ENCODE peak calls at places on chromosomes 16 and 17, in eight cellular contexts. L, D, Q, C, T, M, W and X are unnamed samples.

GRCh38 chr16:12272264-12272663 is 295.7 kb downstream of the SNX29 start:
- DNase-seq in L (no peak), D (no peak), Q (no peak), C (no peak), T (no peak), M (no peak), W (no peak), X (no peak)

GRCh38 chr17:8789743-8790142 is 9.4 kb downstream of the MFSD6L start:
- DNase-seq in L (no peak), D (no peak), Q (no peak), C (no peak), T (no peak), M (no peak), W (no peak), X (no peak)

GRCh38 chr16:88430524-88431446 is 22.3 kb upstream of the ZFPM1 start:
- DNase-seq in L (peak), D (no peak), Q (peak), C (no peak), T (peak), M (peak), W (no peak), X (no peak)

GRCh38 chr17:39576187-39576586 is 31.5 kb downstream of the NEUROD2 start:
- DNase-seq in L (no peak), D (no peak), Q (no peak), C (no peak), T (no peak), M (no peak), W (no peak), X (no peak)

GRCh38 chr17:9880582-9880999 is 24.5 kb downstream of the RCVRN start:
- DNase-seq in L (no peak), D (no peak), Q (peak), C (no peak), T (peak), M (peak), W (no peak), X (no peak)

GRCh38 chr17:34291721-34292348 is 6.3 kb downstream of the CCL11 start:
- DNase-seq in L (peak), D (no peak), Q (no peak), C (no peak), T (no peak), M (no peak), W (no peak), X (no peak)

GRCh38 chr17:73522107-73522506 is 122.1 kb downstream of the SDK2 start:
- DNase-seq in L (no peak), D (no peak), Q (no peak), C (no peak), T (no peak), M (no peak), W (no peak), X (no peak)

GRCh38 chr17:73309727-73310555 is 1.9 kb downstream of the CDC42EP4 start:
- DNase-seq in L (no peak), D (no peak), Q (no peak), C (no peak), T (no peak), M (peak), W (no peak), X (no peak)

GRCh38 chr16:15996432-15997109 is 47.2 kb downstream of the ABCC1 start:
- DNase-seq in L (peak), D (no peak), Q (peak), C (peak), T (no peak), M (peak), W (no peak), X (peak)

GRCh38 chr17:32319548-32319905 is 22.4 kb downstream of the C17orf75 start:
- DNase-seq in L (peak), D (peak), Q (peak), C (no peak), T (peak), M (peak), W (peak), X (no peak)

GRCh38 chr16:76614255-76614654 is 337.1 kb downstream of the CNTNAP4 start:
- DNase-seq in L (no peak), D (no peak), Q (no peak), C (no peak), T (no peak), M (no peak), W (no peak), X (no peak)

GRCh38 chr17:48102700-48103378 is 1.6 kb upstream of the CBX1 start:
- DNase-seq in L (peak), D (peak), Q (no peak), C (no peak), T (no peak), M (no peak), W (no peak), X (no peak)

GRCh38 chr16:57380671-57381462 is 8.6 kb downstream of the CX3CL1 start:
- DNase-seq in L (peak), D (no peak), Q (peak), C (no peak), T (no peak), M (peak), W (no peak), X (no peak)

GRCh38 chr16:3129137-3130131 is 5.4 kb upstream of the ZNF213 start:
- DNase-seq in L (peak), D (peak), Q (peak), C (peak), T (peak), M (peak), W (peak), X (peak)

GRCh38 chr16:14309001-14309886 is 238.1 kb downstream of the MRTFB start:
- DNase-seq in L (peak), D (no peak), Q (no peak), C (no peak), T (peak), M (no peak), W (no peak), X (no peak)

GRCh38 chr17:83136931-83137330 is 57.5 kb downstream of the METRNL start:
- DNase-seq in L (no peak), D (no peak), Q (no peak), C (no peak), T (no peak), M (no peak), W (no peak), X (no peak)

GRCh38 chr16:53546988-53547391 is 44.0 kb upstream of the AKTIP start:
- DNase-seq in L (peak), D (no peak), Q (peak), C (no peak), T (no peak), M (peak), W (no peak), X (no peak)

GRCh38 chr16:24440296-24440695 is 99.1 kb upstream of the RBBP6 start:
- DNase-seq in L (no peak), D (no peak), Q (no peak), C (no peak), T (no peak), M (no peak), W (no peak), X (no peak)

GRCh38 chr17:65000798-65001197 is 55.7 kb downstream of the GNA13 start:
- DNase-seq in L (no peak), D (no peak), Q (no peak), C (no peak), T (no peak), M (no peak), W (no peak), X (no peak)

GRCh38 chr17:36722121-36722902 is 120.9 kb downstream of the MRM1 start:
- DNase-seq in L (no peak), D (no peak), Q (peak), C (no peak), T (peak), M (peak), W (no peak), X (peak)

GRCh38 chr17:76547642-76548202 is 7.9 kb downstream of the PRCD start:
- DNase-seq in L (no peak), D (no peak), Q (no peak), C (no peak), T (no peak), M (no peak), W (no peak), X (no peak)
- TF ChIP-seq CTCF in L (no peak), D (no peak), Q (no peak), C (no peak), T (no peak), M (no peak), W (no peak), X (no peak)

DNA sequence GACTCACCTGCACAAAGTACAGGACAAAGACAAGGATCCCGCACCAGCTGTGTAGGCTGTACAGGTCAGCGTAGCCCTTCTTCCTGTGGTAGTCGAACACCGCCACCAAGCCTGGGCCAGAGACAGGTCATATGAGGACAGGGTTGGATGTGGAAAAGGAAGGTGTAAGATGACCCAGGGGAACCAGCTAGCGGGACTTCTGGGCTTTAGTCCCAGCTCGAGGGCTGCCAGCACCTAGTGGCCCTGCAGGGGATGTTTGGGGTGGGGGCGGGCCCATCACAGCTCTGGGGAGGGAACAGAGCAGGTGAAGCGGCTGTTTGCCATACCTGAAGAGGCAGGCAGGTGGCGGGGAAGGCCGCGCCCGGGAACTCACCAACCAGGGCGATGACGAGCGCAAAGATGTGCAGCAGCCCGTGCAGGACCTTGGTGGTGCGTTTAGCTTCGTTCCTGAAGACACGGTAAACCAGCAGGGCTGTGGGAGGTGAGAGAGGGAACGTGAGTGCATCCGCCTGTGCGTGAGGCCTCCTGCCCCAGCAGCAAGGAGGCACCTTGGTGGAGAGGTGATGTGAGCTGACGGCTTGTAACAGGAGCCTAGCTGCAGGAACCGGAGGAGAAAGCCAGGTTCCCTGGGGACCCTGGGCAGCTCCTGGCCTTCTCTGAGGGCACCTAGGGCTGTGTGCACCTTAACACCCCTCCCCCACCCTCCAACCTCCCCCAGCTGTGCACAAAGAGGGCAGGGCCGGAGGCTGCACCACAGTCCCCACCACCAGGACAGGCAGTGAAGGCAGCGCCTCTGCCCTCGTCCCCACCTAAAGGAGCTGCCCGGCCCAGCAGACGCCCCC is 10.2 kb downstream of the CYB561 start:
- DNase-seq in L (no peak), D (no peak), Q (no peak), C (no peak), T (no peak), M (no peak), W (no peak), X (no peak)
- TF ChIP-seq CTCF in L (no peak), D (no peak), Q (no peak), C (no peak), T (no peak), M (no peak), W (no peak), X (no peak)

GRCh38 chr17:28571255-28572122 is at the start of gene PIGS:
- DNase-seq in L (peak), D (peak), Q (peak), C (peak), T (peak), M (peak), W (peak), X (peak)
- TF ChIP-seq CTCF in L (no peak), D (no peak), Q (no peak), C (no peak), T (no peak), M (no peak), W (no peak), X (no peak)

GRCh38 chr17:63954402-63955063 is 18.2 kb downstream of the SCN4A start:
- DNase-seq in L (no peak), D (peak), Q (no peak), C (no peak), T (peak), M (no peak), W (no peak), X (no peak)
- TF ChIP-seq CTCF in L (no peak), D (no peak), Q (no peak), C (no peak), T (no peak), M (no peak), W (no peak), X (no peak)

DNA sequence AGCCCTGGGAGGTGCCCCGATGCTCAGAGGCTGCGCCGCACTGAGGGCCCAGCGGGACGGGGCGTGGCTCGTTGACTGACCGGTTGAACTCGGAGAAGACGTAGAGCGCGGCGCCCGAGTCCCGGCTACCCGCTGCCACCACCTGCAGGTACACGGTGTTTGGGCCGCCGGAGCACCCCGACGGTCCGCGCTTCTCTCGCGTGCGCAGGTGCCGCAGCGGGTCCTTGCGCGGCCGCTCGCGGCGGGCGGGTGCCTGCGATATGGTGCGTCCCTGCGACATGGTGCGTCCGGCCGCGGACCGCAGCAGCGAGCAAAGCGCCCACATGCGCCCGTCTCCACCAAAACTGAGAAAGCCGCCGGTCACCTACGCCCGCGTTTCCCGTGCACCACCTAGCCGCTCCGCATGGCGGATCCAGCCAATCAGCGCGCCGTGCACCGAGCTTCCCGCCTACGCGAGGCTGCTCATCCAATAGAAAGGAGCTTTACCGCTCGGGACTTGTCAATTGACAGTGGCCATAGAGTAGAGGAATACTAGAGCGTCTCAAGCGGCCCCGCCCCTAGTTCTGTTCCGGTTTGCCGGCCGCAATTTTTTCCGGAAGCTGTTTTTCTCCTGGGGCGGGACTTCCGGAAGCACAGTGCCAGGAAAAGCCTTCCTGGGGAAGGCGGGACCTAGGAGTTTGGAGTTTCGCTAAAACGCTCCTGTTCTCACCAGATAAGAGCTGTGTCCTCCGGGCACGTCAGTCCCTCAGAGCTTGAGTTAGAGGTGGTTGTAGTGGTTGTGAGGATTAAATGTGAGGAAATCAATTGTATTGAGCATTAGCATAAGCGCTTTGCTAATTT is at the start of gene ELAC2:
- DNase-seq in L (peak), D (peak), Q (peak), C (peak), T (peak), M (peak), W (peak), X (peak)
- TF ChIP-seq CTCF in L (no peak), D (peak), Q (no peak), C (no peak), T (no peak), M (no peak), W (no peak), X (no peak)

GRCh38 chr17:77957215-77957868 is 1.2 kb upstream of the TNRC6C start:
- DNase-seq in L (peak), D (peak), Q (peak), C (no peak), T (peak), M (peak), W (no peak), X (no peak)

GRCh38 chr17:77958716-77959215 is 263 bp downstream of the TNRC6C start:
- DNase-seq in L (no peak), D (no peak), Q (no peak), C (no peak), T (no peak), M (no peak), W (no peak), X (no peak)

GRCh38 chr17:77959216-77959925 is 868 bp downstream of the TNRC6C start:
- DNase-seq in L (peak), D (peak), Q (peak), C (no peak), T (peak), M (peak), W (no peak), X (no peak)

GRCh38 chr17:77959926-77960521 is 1.5 kb downstream of the TNRC6C start:
- DNase-seq in L (peak), D (no peak), Q (peak), C (no peak), T (no peak), M (peak), W (no peak), X (no peak)

DNA sequence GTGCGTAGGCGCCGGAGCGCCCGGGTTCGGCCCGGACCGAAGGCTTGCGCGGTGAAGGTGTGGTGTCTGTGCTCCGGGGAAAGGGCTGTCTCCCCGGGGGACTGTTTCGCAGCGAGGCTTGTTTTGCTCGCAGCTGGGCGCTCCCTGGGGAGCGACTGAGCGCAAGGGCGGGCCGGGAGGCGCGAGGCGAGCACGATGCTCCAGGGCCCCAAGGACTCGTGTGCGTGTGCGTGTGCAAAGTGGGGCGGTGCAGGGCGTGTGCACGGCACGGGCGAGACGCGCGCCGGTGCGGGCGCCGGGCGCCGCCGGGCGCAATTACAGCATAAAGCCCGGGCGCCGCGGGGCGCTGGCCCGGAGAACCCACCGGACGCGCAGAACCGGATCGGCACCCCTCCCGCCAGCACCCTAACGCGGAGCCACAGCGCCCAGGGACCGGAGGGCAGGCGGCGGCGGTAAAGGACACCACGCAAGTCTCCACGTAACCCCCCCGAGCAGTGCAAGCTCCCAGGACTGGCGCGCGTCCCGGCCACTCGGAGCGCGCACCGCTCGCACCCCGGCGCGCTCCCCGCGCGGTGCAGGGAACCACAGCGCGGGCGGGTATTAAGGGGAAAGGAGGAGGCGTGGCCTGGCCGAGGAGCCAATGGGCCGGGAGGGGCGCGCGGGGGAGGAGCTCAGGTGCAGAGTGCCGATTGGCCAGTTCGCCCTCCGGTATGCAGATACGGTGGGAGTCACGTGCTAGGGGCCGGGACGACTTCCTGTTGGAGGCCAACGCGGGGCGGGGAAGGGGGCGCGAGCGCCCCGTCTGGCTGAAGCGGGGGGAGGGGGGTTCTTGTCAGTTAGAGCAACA is at the start of gene TNRC6C:
- DNase-seq in L (peak), D (peak), Q (peak), C (peak), T (peak), M (peak), W (peak), X (peak)
- TF ChIP-seq CTCF in L (no peak), D (peak), Q (peak), C (no peak), T (no peak), M (peak), W (no peak), X (no peak)

DNA sequence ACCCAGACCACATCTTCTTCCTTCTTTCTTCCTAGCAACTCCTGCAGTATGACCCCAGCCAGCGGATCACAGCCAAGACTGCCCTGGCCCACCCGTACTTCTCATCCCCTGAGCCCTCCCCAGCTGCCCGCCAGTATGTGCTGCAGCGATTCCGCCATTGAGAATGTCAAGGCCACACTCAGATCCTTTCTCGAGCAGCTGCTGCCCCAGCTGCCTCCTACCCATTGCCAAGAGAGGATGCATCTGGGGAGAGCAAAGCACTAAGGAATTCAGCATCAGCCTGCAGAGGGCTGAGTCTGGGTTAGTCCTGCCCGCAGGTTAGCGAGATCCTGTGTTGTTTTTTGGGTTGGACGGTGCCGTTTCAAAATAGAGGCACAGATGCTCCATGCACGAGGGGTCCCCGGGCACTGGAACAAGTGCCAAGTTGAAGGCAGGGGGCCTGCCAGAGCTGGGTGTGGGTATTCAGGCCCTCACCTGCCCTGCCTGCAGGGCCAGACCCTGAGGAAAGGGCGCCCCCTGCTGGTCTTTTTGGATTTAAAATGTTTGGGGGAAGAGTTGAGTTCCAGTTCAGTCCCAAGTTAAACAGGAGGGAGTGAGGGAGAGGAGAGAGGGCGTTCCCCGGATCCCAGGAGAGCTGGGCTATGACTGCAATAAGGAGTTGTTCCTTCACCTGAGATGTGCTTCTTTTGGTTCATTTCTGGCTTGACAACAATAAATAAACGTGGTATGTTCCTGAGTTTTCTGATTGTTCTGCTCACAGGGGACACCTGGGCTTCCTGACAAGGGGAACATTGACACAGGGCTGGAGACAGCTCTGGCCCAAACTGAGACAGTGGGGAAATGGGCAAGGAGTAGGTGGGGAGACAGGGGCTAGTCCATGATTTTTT is 4.9 kb downstream of the CDK3 start:
- DNase-seq in L (peak), D (peak), Q (peak), C (no peak), T (peak), M (peak), W (no peak), X (peak)
- TF ChIP-seq CTCF in L (peak), D (peak), Q (peak), C (peak), T (peak), M (peak), W (peak), X (peak)

GRCh38 chr17:63946440-63947363 is 14.6 kb upstream of the CD79B start:
- DNase-seq in L (peak), D (peak), Q (peak), C (no peak), T (peak), M (peak), W (no peak), X (no peak)
- TF ChIP-seq CTCF in L (peak), D (peak), Q (peak), C (peak), T (peak), M (peak), W (peak), X (peak)